ENCODE peak calls at places on chromosomes 12 and 14, in ten cellular contexts. One of them, this sample, is unnamed.

GRCh38 chr14:104082807-104083206 is 2.7 kb upstream of the ASPG start:
- DNase-seq in HepG2: no peak
- DNase-seq in IMR-90: no peak
- DNase-seq in A549: no peak
- DNase-seq in gastrocnemius medialis: peak; percentile 39
- DNase-seq in NB4: no peak
- DNase-seq in body of pancreas: peak; percentile 67
- DNase-seq in GM12892: no peak
- DNase-seq in uterus: peak; percentile 13
- DNase-seq in heart left ventricle: peak; percentile 54
- DNase-seq in this sample: no peak

GRCh38 chr12:93823616-93824410 is 146.6 kb downstream of the CRADD start:
- DNase-seq in heart left ventricle: no peak
- DNase-seq in gastrocnemius medialis: no peak
- DNase-seq in NB4: no peak
- DNase-seq in body of pancreas: no peak
- DNase-seq in HepG2: no peak
- DNase-seq in IMR-90: no peak
- DNase-seq in GM12892: no peak
- DNase-seq in uterus: no peak
- DNase-seq in A549: no peak
- DNase-seq in this sample: no peak

GRCh38 chr12:124784871-124785572 is 78.6 kb downstream of the SCARB1 start:
- DNase-seq in gastrocnemius medialis: no peak
- DNase-seq in GM12892: no peak
- DNase-seq in body of pancreas: no peak
- DNase-seq in IMR-90: no peak
- DNase-seq in NB4: no peak
- DNase-seq in A549: no peak
- DNase-seq in heart left ventricle: no peak
- DNase-seq in HepG2: no peak
- DNase-seq in uterus: no peak
- DNase-seq in this sample: no peak

GRCh38 chr12:94644622-94645021 is 5.7 kb downstream of the TMCC3 start:
- DNase-seq in gastrocnemius medialis: peak; percentile 83
- DNase-seq in A549: no peak
- DNase-seq in body of pancreas: peak; percentile 47
- DNase-seq in GM12892: no peak
- DNase-seq in NB4: peak; percentile 48
- DNase-seq in heart left ventricle: no peak
- DNase-seq in HepG2: no peak
- DNase-seq in IMR-90: peak; percentile 49
- DNase-seq in uterus: no peak
- DNase-seq in this sample: no peak

GRCh38 chr12:111444706-111445310 is 39.1 kb downstream of the SH2B3 start:
- DNase-seq in HepG2: no peak
- DNase-seq in NB4: peak; percentile 83
- DNase-seq in A549: no peak
- DNase-seq in heart left ventricle: peak; percentile 74
- DNase-seq in uterus: peak; percentile 35
- DNase-seq in IMR-90: no peak
- DNase-seq in body of pancreas: peak; percentile 80
- DNase-seq in gastrocnemius medialis: peak; percentile 45
- DNase-seq in GM12892: peak; percentile 87
- DNase-seq in this sample: no peak

GRCh38 chr14:59771577-59771976 is 99.0 kb downstream of the RTN1 start:
- DNase-seq in NB4: no peak
- DNase-seq in gastrocnemius medialis: no peak
- DNase-seq in IMR-90: peak; percentile 8
- DNase-seq in heart left ventricle: no peak
- DNase-seq in body of pancreas: no peak
- DNase-seq in A549: no peak
- DNase-seq in uterus: no peak
- DNase-seq in HepG2: no peak
- DNase-seq in GM12892: no peak
- DNase-seq in this sample: no peak

GRCh38 chr12:6199531-6200265 is 502 bp upstream of the CD9 start:
- DNase-seq in GM12892: no peak
- DNase-seq in body of pancreas: peak; percentile 49
- DNase-seq in gastrocnemius medialis: no peak
- DNase-seq in IMR-90: no peak
- DNase-seq in A549: peak; percentile 51
- DNase-seq in NB4: peak; percentile 84
- DNase-seq in HepG2: no peak
- DNase-seq in uterus: peak; percentile 77
- DNase-seq in heart left ventricle: peak; percentile 66
- DNase-seq in this sample: no peak

GRCh38 chr12:5173511-5174011 is 129.9 kb downstream of the KCNA5 start:
- DNase-seq in A549: no peak
- DNase-seq in GM12892: no peak
- DNase-seq in gastrocnemius medialis: peak; percentile 51
- DNase-seq in IMR-90: no peak
- DNase-seq in body of pancreas: no peak
- DNase-seq in heart left ventricle: no peak
- DNase-seq in NB4: no peak
- DNase-seq in uterus: no peak
- DNase-seq in HepG2: no peak
- DNase-seq in this sample: no peak

GRCh38 chr12:49706351-49707126 is 666 bp downstream of the FMNL3 start:
- DNase-seq in HepG2: no peak
- DNase-seq in body of pancreas: no peak
- DNase-seq in gastrocnemius medialis: no peak
- DNase-seq in GM12892: no peak
- DNase-seq in A549: no peak
- DNase-seq in IMR-90: peak; percentile 47
- DNase-seq in uterus: peak; percentile 41
- DNase-seq in heart left ventricle: peak; percentile 43
- DNase-seq in NB4: peak; percentile 36
- DNase-seq in this sample: peak; percentile 33

GRCh38 chr12:49708851-49709250 is 1.6 kb upstream of the FMNL3 start:
- DNase-seq in A549: no peak
- DNase-seq in NB4: no peak
- DNase-seq in IMR-90: no peak
- DNase-seq in HepG2: no peak
- DNase-seq in uterus: no peak
- DNase-seq in gastrocnemius medialis: no peak
- DNase-seq in GM12892: no peak
- DNase-seq in heart left ventricle: no peak
- DNase-seq in body of pancreas: no peak
- DNase-seq in this sample: no peak

GRCh38 chr12:49705479-49706267 is 1.5 kb downstream of the FMNL3 start:
- DNase-seq in A549: no peak
- DNase-seq in HepG2: peak; percentile 10
- DNase-seq in IMR-90: peak; percentile 84
- DNase-seq in NB4: peak; percentile 83
- DNase-seq in gastrocnemius medialis: no peak
- DNase-seq in GM12892: no peak
- DNase-seq in heart left ventricle: peak; percentile 33
- DNase-seq in uterus: no peak
- DNase-seq in body of pancreas: peak; percentile 39
- DNase-seq in this sample: no peak

GRCh38 chr12:49707812-49708147 is 575 bp upstream of the FMNL3 start:
- DNase-seq in gastrocnemius medialis: no peak
- DNase-seq in body of pancreas: no peak
- DNase-seq in IMR-90: no peak
- DNase-seq in A549: no peak
- DNase-seq in HepG2: no peak
- DNase-seq in GM12892: no peak
- DNase-seq in heart left ventricle: no peak
- DNase-seq in uterus: no peak
- DNase-seq in NB4: no peak
- DNase-seq in this sample: no peak

DNA sequence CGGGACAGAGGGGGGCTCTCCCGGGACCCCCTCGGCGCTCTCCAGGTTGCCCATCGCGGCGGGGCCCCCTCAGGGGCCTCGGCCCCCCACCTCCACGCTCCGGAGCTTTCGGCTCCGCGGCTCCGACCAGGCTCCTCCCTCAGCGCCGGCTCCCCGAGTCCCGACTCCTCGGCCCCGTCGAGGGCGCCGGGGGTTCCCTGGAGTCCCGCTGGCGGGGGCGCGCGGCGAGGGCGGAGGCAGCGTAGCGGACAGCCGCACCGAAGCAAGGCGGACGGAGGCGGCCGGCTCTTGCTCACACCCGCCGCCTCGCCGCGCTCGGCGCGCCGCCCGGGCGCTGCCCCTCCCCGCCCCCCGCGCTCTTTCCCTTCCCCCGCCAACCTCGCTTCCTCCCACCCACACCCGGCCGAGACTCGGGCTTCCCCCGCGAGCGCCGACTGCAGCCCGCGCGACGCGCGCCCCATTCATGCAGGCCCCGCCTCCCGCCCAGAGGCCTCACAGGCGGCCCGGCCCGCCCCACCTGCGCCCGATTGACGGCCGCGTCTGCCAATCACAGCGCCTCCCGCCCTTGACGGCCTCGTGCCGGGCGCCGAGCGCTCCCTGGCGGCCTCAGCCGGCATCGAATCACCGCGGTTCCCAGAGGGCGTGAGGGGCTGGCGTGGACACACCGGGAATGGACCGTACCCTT is at the start of gene FMNL3:
- DNase-seq in body of pancreas: peak; percentile 97
- DNase-seq in HepG2: peak; percentile 72
- DNase-seq in IMR-90: peak; percentile 95
- DNase-seq in uterus: peak; percentile 99
- DNase-seq in heart left ventricle: peak; percentile 99
- DNase-seq in gastrocnemius medialis: peak; percentile 90
- DNase-seq in A549: peak; percentile 95
- DNase-seq in GM12892: peak; percentile 96
- DNase-seq in NB4: peak; percentile 97
- DNase-seq in this sample: peak; percentile 99
- TF ChIP-seq POLR2A in body of pancreas: no peak
- TF ChIP-seq POLR2A in HepG2: no peak
- TF ChIP-seq POLR2A in IMR-90: peak; percentile 66
- TF ChIP-seq POLR2A in uterus: no peak
- TF ChIP-seq POLR2A in heart left ventricle: no peak
- TF ChIP-seq POLR2A in gastrocnemius medialis: peak; percentile 59
- TF ChIP-seq POLR2A in A549: peak; percentile 35
- TF ChIP-seq POLR2A in GM12892: peak; percentile 55
- TF ChIP-seq POLR2A in NB4: peak; percentile 21
- TF ChIP-seq POLR2A in this sample: peak; percentile 47

GRCh38 chr12:76451528-76451927 is 103.3 kb upstream of the BBS10 start:
- DNase-seq in HepG2: peak; percentile 11
- DNase-seq in IMR-90: no peak
- DNase-seq in GM12892: no peak
- DNase-seq in heart left ventricle: no peak
- DNase-seq in NB4: no peak
- DNase-seq in gastrocnemius medialis: no peak
- DNase-seq in uterus: no peak
- DNase-seq in A549: peak; percentile 2
- DNase-seq in body of pancreas: no peak
- DNase-seq in this sample: no peak

GRCh38 chr12:76457818-76458217 is 101.8 kb downstream of the OSBPL8 start:
- DNase-seq in gastrocnemius medialis: no peak
- DNase-seq in IMR-90: no peak
- DNase-seq in NB4: no peak
- DNase-seq in GM12892: no peak
- DNase-seq in body of pancreas: no peak
- DNase-seq in A549: no peak
- DNase-seq in HepG2: no peak
- DNase-seq in uterus: no peak
- DNase-seq in heart left ventricle: no peak
- DNase-seq in this sample: no peak

GRCh38 chr12:76460807-76461206 is 98.8 kb downstream of the OSBPL8 start:
- DNase-seq in IMR-90: no peak
- DNase-seq in heart left ventricle: no peak
- DNase-seq in GM12892: no peak
- DNase-seq in A549: no peak
- DNase-seq in body of pancreas: no peak
- DNase-seq in uterus: no peak
- DNase-seq in NB4: no peak
- DNase-seq in gastrocnemius medialis: no peak
- DNase-seq in HepG2: no peak
- DNase-seq in this sample: no peak

GRCh38 chr12:76457010-76457409 is 102.6 kb downstream of the OSBPL8 start:
- DNase-seq in HepG2: no peak
- DNase-seq in GM12892: no peak
- DNase-seq in uterus: no peak
- DNase-seq in gastrocnemius medialis: no peak
- DNase-seq in IMR-90: no peak
- DNase-seq in heart left ventricle: no peak
- DNase-seq in A549: no peak
- DNase-seq in NB4: no peak
- DNase-seq in body of pancreas: no peak
- DNase-seq in this sample: no peak

DNA sequence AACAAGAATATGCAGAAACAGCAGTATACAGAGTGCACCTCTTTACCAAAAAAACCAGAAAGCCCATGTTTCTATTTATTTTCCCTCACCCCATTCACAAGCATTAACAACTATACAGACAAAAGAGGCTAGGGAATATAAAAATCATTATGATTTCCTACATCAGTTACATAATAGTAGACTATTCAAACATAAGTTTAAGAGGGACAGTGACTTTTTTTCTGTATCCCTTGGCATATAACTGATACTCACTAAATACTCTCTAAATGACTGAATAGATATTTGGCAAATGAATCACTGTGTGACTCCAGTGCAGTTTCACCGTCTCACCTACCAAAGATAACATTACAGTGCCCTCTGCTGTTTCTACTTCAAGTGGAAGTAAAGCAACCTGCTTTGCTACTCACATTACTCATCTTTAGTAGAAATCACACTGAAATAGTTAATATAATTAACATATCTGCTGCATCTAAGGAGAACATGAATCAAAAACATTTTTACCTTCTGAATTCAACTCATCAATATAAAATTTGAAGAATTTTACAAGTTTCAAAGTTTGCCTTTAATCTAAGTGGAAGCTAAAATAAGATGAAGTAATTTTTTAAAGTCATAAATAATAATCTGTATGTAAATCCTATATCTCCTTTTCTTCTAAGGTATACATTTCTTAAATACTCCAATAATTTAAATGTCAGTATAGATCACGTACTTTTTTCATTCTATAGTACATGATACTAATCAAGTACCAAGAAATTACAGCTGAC is 103.8 kb downstream of the OSBPL8 start:
- DNase-seq in IMR-90: peak; percentile 95
- DNase-seq in HepG2: peak; percentile 62
- DNase-seq in gastrocnemius medialis: no peak
- DNase-seq in A549: peak; percentile 91
- DNase-seq in GM12892: peak; percentile 5
- DNase-seq in body of pancreas: peak; percentile 22
- DNase-seq in NB4: peak; percentile 67
- DNase-seq in heart left ventricle: no peak
- DNase-seq in uterus: no peak
- DNase-seq in this sample: peak; percentile 69
- TF ChIP-seq POLR2A in IMR-90: no peak
- TF ChIP-seq POLR2A in HepG2: no peak
- TF ChIP-seq POLR2A in gastrocnemius medialis: no peak
- TF ChIP-seq POLR2A in A549: no peak
- TF ChIP-seq POLR2A in GM12892: no peak
- TF ChIP-seq POLR2A in body of pancreas: no peak
- TF ChIP-seq POLR2A in NB4: no peak
- TF ChIP-seq POLR2A in heart left ventricle: no peak
- TF ChIP-seq POLR2A in uterus: no peak
- TF ChIP-seq POLR2A in this sample: no peak

DNA sequence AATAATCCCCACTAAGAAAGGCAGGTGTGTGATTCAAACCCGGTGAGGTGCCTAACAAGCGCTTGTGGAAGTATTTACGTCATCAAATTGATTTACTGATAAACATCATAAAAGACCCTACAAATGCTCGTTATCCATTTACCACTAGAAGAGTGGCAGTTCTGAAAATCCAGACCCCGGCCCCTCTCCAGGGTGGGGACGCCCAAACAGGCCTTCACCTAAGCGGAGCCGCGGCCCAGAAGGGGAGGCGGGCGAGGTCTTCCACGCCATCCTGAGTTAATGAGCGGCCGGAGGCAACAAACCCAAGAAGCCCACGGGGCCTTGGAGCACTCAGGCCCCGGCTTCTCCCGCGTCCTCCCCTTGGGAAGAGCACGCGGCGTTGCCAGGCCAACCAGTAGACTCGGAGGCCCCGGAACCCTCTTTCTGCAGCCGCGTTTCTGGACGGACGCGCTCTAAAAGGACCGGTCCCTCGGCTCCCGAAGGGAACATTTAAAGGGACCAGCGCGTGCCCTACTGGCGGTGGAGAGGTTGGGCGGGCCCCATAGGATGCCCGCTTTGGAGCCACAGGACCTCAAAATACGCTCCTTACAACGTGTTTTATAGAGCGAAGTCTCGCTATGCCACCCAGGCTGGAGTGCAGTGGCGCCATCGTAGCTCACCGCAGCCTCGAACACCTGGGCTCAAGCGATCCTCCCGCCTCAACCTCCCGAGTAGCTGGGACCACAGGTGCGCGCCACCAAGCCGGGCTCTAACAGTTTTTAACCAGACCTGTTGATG is 3.5 kb downstream of the PTPN21 start:
- DNase-seq in HepG2: no peak
- DNase-seq in uterus: peak; percentile 83
- DNase-seq in body of pancreas: peak; percentile 87
- DNase-seq in IMR-90: peak; percentile 82
- DNase-seq in NB4: no peak
- DNase-seq in gastrocnemius medialis: peak; percentile 55
- DNase-seq in heart left ventricle: peak; percentile 82
- DNase-seq in A549: peak; percentile 91
- DNase-seq in GM12892: no peak
- DNase-seq in this sample: peak; percentile 82
- TF ChIP-seq POLR2A in HepG2: no peak
- TF ChIP-seq POLR2A in uterus: no peak
- TF ChIP-seq POLR2A in body of pancreas: peak; percentile 65
- TF ChIP-seq POLR2A in IMR-90: no peak
- TF ChIP-seq POLR2A in NB4: no peak
- TF ChIP-seq POLR2A in gastrocnemius medialis: peak; percentile 56
- TF ChIP-seq POLR2A in heart left ventricle: no peak
- TF ChIP-seq POLR2A in A549: no peak
- TF ChIP-seq POLR2A in GM12892: no peak
- TF ChIP-seq POLR2A in this sample: no peak

GRCh38 chr12:112906712-112907414 is at the start of gene OAS1:
- DNase-seq in NB4: peak; percentile 88
- DNase-seq in uterus: peak; percentile 19
- DNase-seq in GM12892: peak; percentile 43
- DNase-seq in gastrocnemius medialis: no peak
- DNase-seq in body of pancreas: peak; percentile 66
- DNase-seq in HepG2: peak; percentile 72
- DNase-seq in IMR-90: peak; percentile 22
- DNase-seq in heart left ventricle: peak; percentile 32
- DNase-seq in A549: peak; percentile 79
- DNase-seq in this sample: no peak
- TF ChIP-seq POLR2A in NB4: no peak
- TF ChIP-seq POLR2A in uterus: no peak
- TF ChIP-seq POLR2A in GM12892: peak; percentile 87
- TF ChIP-seq POLR2A in gastrocnemius medialis: no peak
- TF ChIP-seq POLR2A in body of pancreas: peak; percentile 49
- TF ChIP-seq POLR2A in HepG2: peak; percentile 34
- TF ChIP-seq POLR2A in IMR-90: no peak
- TF ChIP-seq POLR2A in heart left ventricle: no peak
- TF ChIP-seq POLR2A in A549: no peak
- TF ChIP-seq POLR2A in this sample: no peak